ENCODE peak calls at places on chromosomes 13 and 19, in nine cellular contexts. One of them, this sample, is unnamed.

GRCh38 chr13:30918662-30919405 is 12.8 kb downstream of the MEDAG start:
- DNase-seq in astrocyte of the spinal cord: no peak
- DNase-seq in uterus: no peak
- DNase-seq in IMR-90: no peak
- DNase-seq in neural crest cell: no peak
- DNase-seq in A673: no peak
- DNase-seq in glutamatergic neuron: no peak
- DNase-seq in tibial nerve: no peak
- DNase-seq in fibroblast of the aortic adventitia: no peak
- DNase-seq in this sample: no peak

GRCh38 chr19:8641908-8642547 is 11.6 kb downstream of the NFILZ start:
- DNase-seq in astrocyte of the spinal cord: peak
- DNase-seq in uterus: no peak
- DNase-seq in IMR-90: peak
- DNase-seq in neural crest cell: peak
- DNase-seq in A673: peak
- DNase-seq in glutamatergic neuron: no peak
- DNase-seq in tibial nerve: no peak
- DNase-seq in fibroblast of the aortic adventitia: peak
- DNase-seq in this sample: no peak

GRCh38 chr19:41930926-41931592 is 2.8 kb upstream of the ERFL start:
- DNase-seq in astrocyte of the spinal cord: no peak
- DNase-seq in uterus: no peak
- DNase-seq in IMR-90: no peak
- DNase-seq in neural crest cell: no peak
- DNase-seq in A673: peak
- DNase-seq in glutamatergic neuron: peak
- DNase-seq in tibial nerve: no peak
- DNase-seq in fibroblast of the aortic adventitia: no peak
- DNase-seq in this sample: peak

GRCh38 chr13:21548577-21548976 is 55.4 kb downstream of the MICU2 start:
- DNase-seq in astrocyte of the spinal cord: no peak
- DNase-seq in uterus: no peak
- DNase-seq in IMR-90: no peak
- DNase-seq in neural crest cell: no peak
- DNase-seq in A673: no peak
- DNase-seq in glutamatergic neuron: no peak
- DNase-seq in tibial nerve: no peak
- DNase-seq in fibroblast of the aortic adventitia: no peak
- DNase-seq in this sample: no peak

GRCh38 chr19:18112989-18113478 is 15.5 kb downstream of the MAST3 start:
- DNase-seq in astrocyte of the spinal cord: peak
- DNase-seq in uterus: peak
- DNase-seq in IMR-90: peak
- DNase-seq in neural crest cell: peak
- DNase-seq in A673: peak
- DNase-seq in glutamatergic neuron: peak
- DNase-seq in tibial nerve: peak
- DNase-seq in fibroblast of the aortic adventitia: peak
- DNase-seq in this sample: peak

GRCh38 chr13:109479991-109480696 is 306.2 kb downstream of the IRS2 start:
- DNase-seq in astrocyte of the spinal cord: no peak
- DNase-seq in uterus: no peak
- DNase-seq in IMR-90: peak
- DNase-seq in neural crest cell: no peak
- DNase-seq in A673: peak
- DNase-seq in glutamatergic neuron: no peak
- DNase-seq in tibial nerve: no peak
- DNase-seq in fibroblast of the aortic adventitia: peak
- DNase-seq in this sample: no peak

GRCh38 chr19:31232871-31233270 is 116.4 kb downstream of the TSHZ3 start:
- DNase-seq in astrocyte of the spinal cord: peak
- DNase-seq in uterus: no peak
- DNase-seq in IMR-90: peak
- DNase-seq in neural crest cell: no peak
- DNase-seq in A673: no peak
- DNase-seq in glutamatergic neuron: no peak
- DNase-seq in tibial nerve: no peak
- DNase-seq in fibroblast of the aortic adventitia: peak
- DNase-seq in this sample: no peak

GRCh38 chr13:46598140-46598819 is 45.3 kb downstream of the LRCH1 start:
- DNase-seq in astrocyte of the spinal cord: no peak
- DNase-seq in uterus: no peak
- DNase-seq in IMR-90: no peak
- DNase-seq in neural crest cell: no peak
- DNase-seq in A673: peak
- DNase-seq in glutamatergic neuron: no peak
- DNase-seq in tibial nerve: no peak
- DNase-seq in fibroblast of the aortic adventitia: no peak
- DNase-seq in this sample: no peak

GRCh38 chr13:113785051-113786010 is 26.3 kb downstream of the TMEM255B start:
- DNase-seq in astrocyte of the spinal cord: peak
- DNase-seq in uterus: no peak
- DNase-seq in IMR-90: peak
- DNase-seq in neural crest cell: no peak
- DNase-seq in A673: peak
- DNase-seq in glutamatergic neuron: no peak
- DNase-seq in tibial nerve: no peak
- DNase-seq in fibroblast of the aortic adventitia: peak
- DNase-seq in this sample: no peak

GRCh38 chr13:51360489-51360888 is 21.0 kb downstream of the SERPINE3 start:
- DNase-seq in astrocyte of the spinal cord: no peak
- DNase-seq in uterus: no peak
- DNase-seq in IMR-90: no peak
- DNase-seq in neural crest cell: no peak
- DNase-seq in A673: no peak
- DNase-seq in glutamatergic neuron: no peak
- DNase-seq in tibial nerve: no peak
- DNase-seq in fibroblast of the aortic adventitia: no peak
- DNase-seq in this sample: no peak

GRCh38 chr19:4088975-4089374 is 22.3 kb upstream of the ZBTB7A start:
- DNase-seq in astrocyte of the spinal cord: no peak
- DNase-seq in uterus: no peak
- DNase-seq in IMR-90: no peak
- DNase-seq in neural crest cell: no peak
- DNase-seq in A673: no peak
- DNase-seq in glutamatergic neuron: no peak
- DNase-seq in tibial nerve: no peak
- DNase-seq in fibroblast of the aortic adventitia: no peak
- DNase-seq in this sample: no peak

GRCh38 chr13:50380905-50381304 is 365.7 kb downstream of the KCNRG start:
- DNase-seq in astrocyte of the spinal cord: no peak
- DNase-seq in uterus: no peak
- DNase-seq in IMR-90: no peak
- DNase-seq in neural crest cell: no peak
- DNase-seq in A673: no peak
- DNase-seq in glutamatergic neuron: no peak
- DNase-seq in tibial nerve: no peak
- DNase-seq in fibroblast of the aortic adventitia: no peak
- DNase-seq in this sample: no peak

GRCh38 chr13:75685239-75685697 is 49.1 kb downstream of the LMO7 start:
- DNase-seq in astrocyte of the spinal cord: peak
- DNase-seq in uterus: no peak
- DNase-seq in IMR-90: peak
- DNase-seq in neural crest cell: no peak
- DNase-seq in A673: peak
- DNase-seq in glutamatergic neuron: no peak
- DNase-seq in tibial nerve: no peak
- DNase-seq in fibroblast of the aortic adventitia: peak
- DNase-seq in this sample: no peak

GRCh38 chr19:34368338-34368737 is 3.3 kb downstream of the GPI start:
- DNase-seq in astrocyte of the spinal cord: no peak
- DNase-seq in uterus: no peak
- DNase-seq in IMR-90: no peak
- DNase-seq in neural crest cell: no peak
- DNase-seq in A673: no peak
- DNase-seq in glutamatergic neuron: no peak
- DNase-seq in tibial nerve: no peak
- DNase-seq in fibroblast of the aortic adventitia: no peak
- DNase-seq in this sample: no peak

GRCh38 chr19:19064098-19064722 is 416 bp downstream of the SLC25A42 start:
- DNase-seq in astrocyte of the spinal cord: no peak
- DNase-seq in uterus: no peak
- DNase-seq in IMR-90: no peak
- DNase-seq in neural crest cell: no peak
- DNase-seq in A673: no peak
- DNase-seq in glutamatergic neuron: no peak
- DNase-seq in tibial nerve: no peak
- DNase-seq in fibroblast of the aortic adventitia: no peak
- DNase-seq in this sample: no peak

GRCh38 chr19:53136432-53136831 is 3.7 kb upstream of the ZNF415 start:
- DNase-seq in astrocyte of the spinal cord: no peak
- DNase-seq in uterus: no peak
- DNase-seq in IMR-90: no peak
- DNase-seq in neural crest cell: no peak
- DNase-seq in A673: no peak
- DNase-seq in glutamatergic neuron: no peak
- DNase-seq in tibial nerve: no peak
- DNase-seq in fibroblast of the aortic adventitia: no peak
- DNase-seq in this sample: no peak

GRCh38 chr13:111394211-111394922 is 73.9 kb downstream of the TEX29 start:
- DNase-seq in astrocyte of the spinal cord: no peak
- DNase-seq in uterus: no peak
- DNase-seq in IMR-90: no peak
- DNase-seq in neural crest cell: no peak
- DNase-seq in A673: no peak
- DNase-seq in glutamatergic neuron: peak
- DNase-seq in tibial nerve: no peak
- DNase-seq in fibroblast of the aortic adventitia: no peak
- DNase-seq in this sample: no peak

GRCh38 chr13:113053801-113054604 is 51.6 kb upstream of the F7 start:
- DNase-seq in astrocyte of the spinal cord: no peak
- DNase-seq in uterus: no peak
- DNase-seq in IMR-90: no peak
- DNase-seq in neural crest cell: no peak
- DNase-seq in A673: no peak
- DNase-seq in glutamatergic neuron: peak
- DNase-seq in tibial nerve: no peak
- DNase-seq in fibroblast of the aortic adventitia: no peak
- DNase-seq in this sample: no peak

GRCh38 chr19:10203686-10204085 is 8.9 kb upstream of the DNMT1 start:
- DNase-seq in astrocyte of the spinal cord: no peak
- DNase-seq in uterus: no peak
- DNase-seq in IMR-90: no peak
- DNase-seq in neural crest cell: no peak
- DNase-seq in A673: no peak
- DNase-seq in glutamatergic neuron: no peak
- DNase-seq in tibial nerve: no peak
- DNase-seq in fibroblast of the aortic adventitia: no peak
- DNase-seq in this sample: no peak

GRCh38 chr19:46115396-46116109 is 8.9 kb downstream of the IGFL3 start:
- DNase-seq in astrocyte of the spinal cord: peak
- DNase-seq in uterus: peak
- DNase-seq in IMR-90: peak
- DNase-seq in neural crest cell: no peak
- DNase-seq in A673: no peak
- DNase-seq in glutamatergic neuron: no peak
- DNase-seq in tibial nerve: no peak
- DNase-seq in fibroblast of the aortic adventitia: peak
- DNase-seq in this sample: no peak

GRCh38 chr19:5137571-5138124 is 168.7 kb downstream of the KDM4B start:
- DNase-seq in astrocyte of the spinal cord: no peak
- DNase-seq in uterus: no peak
- DNase-seq in IMR-90: no peak
- DNase-seq in neural crest cell: no peak
- DNase-seq in A673: no peak
- DNase-seq in glutamatergic neuron: peak
- DNase-seq in tibial nerve: no peak
- DNase-seq in fibroblast of the aortic adventitia: no peak
- DNase-seq in this sample: peak
- TF ChIP-seq CTCF in astrocyte of the spinal cord: peak
- TF ChIP-seq CTCF in uterus: no peak
- TF ChIP-seq CTCF in IMR-90: no peak
- TF ChIP-seq CTCF in neural crest cell: peak
- TF ChIP-seq CTCF in A673: peak
- TF ChIP-seq CTCF in glutamatergic neuron: peak
- TF ChIP-seq CTCF in tibial nerve: peak
- TF ChIP-seq CTCF in fibroblast of the aortic adventitia: no peak
- TF ChIP-seq CTCF in this sample: peak

DNA sequence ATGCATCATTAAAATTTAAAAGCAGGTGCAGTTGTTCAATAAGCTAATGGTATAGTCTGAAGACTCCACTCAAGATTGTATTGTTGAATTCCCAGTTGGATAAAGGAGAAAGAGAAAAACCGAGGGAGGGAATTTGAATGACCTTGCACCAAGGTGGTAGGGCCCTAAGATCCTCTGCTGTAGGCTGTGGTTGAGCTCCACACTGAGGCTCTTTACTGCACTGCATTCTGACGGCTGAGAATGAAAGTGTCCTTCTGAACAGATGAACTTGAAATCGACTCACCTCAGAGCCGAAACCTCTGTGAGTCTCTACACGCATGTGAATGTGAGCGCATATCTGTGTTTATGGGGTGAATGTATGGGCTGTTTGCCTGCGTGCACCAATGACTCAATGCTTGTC is 388.9 kb upstream of the DACH1 start:
- DNase-seq in astrocyte of the spinal cord: peak
- DNase-seq in uterus: no peak
- DNase-seq in IMR-90: no peak
- DNase-seq in neural crest cell: peak
- DNase-seq in A673: peak
- DNase-seq in glutamatergic neuron: peak
- DNase-seq in tibial nerve: no peak
- DNase-seq in fibroblast of the aortic adventitia: no peak
- DNase-seq in this sample: peak
- TF ChIP-seq CTCF in astrocyte of the spinal cord: peak
- TF ChIP-seq CTCF in uterus: no peak
- TF ChIP-seq CTCF in IMR-90: no peak
- TF ChIP-seq CTCF in neural crest cell: peak
- TF ChIP-seq CTCF in A673: peak
- TF ChIP-seq CTCF in glutamatergic neuron: peak
- TF ChIP-seq CTCF in tibial nerve: no peak
- TF ChIP-seq CTCF in fibroblast of the aortic adventitia: no peak
- TF ChIP-seq CTCF in this sample: peak

DNA sequence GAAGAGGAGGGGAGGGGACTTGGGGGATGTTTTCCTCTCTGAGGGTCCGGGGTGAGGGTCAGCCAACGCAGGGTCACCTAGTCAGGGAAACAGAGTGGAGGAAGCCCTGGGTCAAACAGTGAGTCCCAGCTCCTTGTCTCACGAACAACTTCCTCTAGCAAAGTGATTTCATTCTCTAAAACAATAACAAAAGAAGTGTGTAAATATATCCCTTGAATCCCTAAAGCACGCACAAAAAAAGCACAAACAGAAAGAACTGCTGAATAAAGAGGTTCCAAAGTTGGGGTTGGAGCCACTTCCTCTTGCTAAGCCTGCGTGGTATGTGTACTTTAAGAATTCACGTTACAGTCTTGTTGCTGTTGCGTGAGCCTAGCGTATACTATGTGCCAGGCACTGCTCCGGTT is 1.5 kb upstream of the C5AR2 start:
- DNase-seq in astrocyte of the spinal cord: peak
- DNase-seq in uterus: no peak
- DNase-seq in IMR-90: peak
- DNase-seq in neural crest cell: no peak
- DNase-seq in A673: no peak
- DNase-seq in glutamatergic neuron: no peak
- DNase-seq in tibial nerve: no peak
- DNase-seq in fibroblast of the aortic adventitia: no peak
- DNase-seq in this sample: no peak
- TF ChIP-seq CTCF in astrocyte of the spinal cord: no peak
- TF ChIP-seq CTCF in uterus: no peak
- TF ChIP-seq CTCF in IMR-90: no peak
- TF ChIP-seq CTCF in neural crest cell: no peak
- TF ChIP-seq CTCF in A673: no peak
- TF ChIP-seq CTCF in glutamatergic neuron: no peak
- TF ChIP-seq CTCF in tibial nerve: no peak
- TF ChIP-seq CTCF in fibroblast of the aortic adventitia: no peak
- TF ChIP-seq CTCF in this sample: no peak

GRCh38 chr13:35210234-35210633 is 266.3 kb downstream of the MAB21L1 start:
- DNase-seq in astrocyte of the spinal cord: peak
- DNase-seq in uterus: no peak
- DNase-seq in IMR-90: no peak
- DNase-seq in neural crest cell: no peak
- DNase-seq in A673: no peak
- DNase-seq in glutamatergic neuron: no peak
- DNase-seq in tibial nerve: no peak
- DNase-seq in fibroblast of the aortic adventitia: peak
- DNase-seq in this sample: no peak
- TF ChIP-seq CTCF in astrocyte of the spinal cord: no peak
- TF ChIP-seq CTCF in uterus: no peak
- TF ChIP-seq CTCF in IMR-90: no peak
- TF ChIP-seq CTCF in neural crest cell: no peak
- TF ChIP-seq CTCF in A673: no peak
- TF ChIP-seq CTCF in glutamatergic neuron: no peak
- TF ChIP-seq CTCF in tibial nerve: no peak
- TF ChIP-seq CTCF in fibroblast of the aortic adventitia: no peak
- TF ChIP-seq CTCF in this sample: no peak

This sample was measured in WERI-Rb-1.